ENCODE peak calls at places on chromosome 20, in six cellular contexts. J, I, O, L, Q and Y are unnamed samples.

GRCh38 chr20:37194616-37195015 is 15.3 kb upstream of the MROH8 start:
- DNase-seq in Q (no peak), I (no peak), J (no peak), L (no peak), O (no peak), Y (no peak)

GRCh38 chr20:33828912-33829560 is 17.9 kb downstream of the CHMP4B start:
- DNase-seq in O (no peak), Q (no peak), L (no peak), J (no peak), I (no peak), Y (no peak)

GRCh38 chr20:41145821-41146620 is 8.7 kb downstream of the PLCG1 start:
- DNase-seq in I (no peak), L (no peak), J (no peak), O (no peak), Q (no peak), Y (peak)

GRCh38 chr20:24782221-24782620 is 166.8 kb upstream of the CST7 start:
- DNase-seq in Q (no peak), I (no peak), O (no peak), L (no peak), J (no peak), Y (no peak)

GRCh38 chr20:18983796-18984195 is 170.2 kb downstream of the SCP2D1 start:
- DNase-seq in L (no peak), I (no peak), O (no peak), Q (no peak), J (no peak), Y (no peak)

GRCh38 chr20:10794765-10795164 is 121.0 kb upstream of the JAG1 start:
- DNase-seq in J (no peak), I (no peak), O (no peak), L (no peak), Q (no peak), Y (no peak)

GRCh38 chr20:63064745-63065711 is 58.3 kb upstream of the BHLHE23 start:
- DNase-seq in Q (no peak), L (no peak), I (no peak), O (no peak), J (no peak), Y (no peak)

GRCh38 chr20:40617594-40617993 is 71.4 kb downstream of the MAFB start:
- DNase-seq in O (no peak), I (no peak), Q (no peak), J (no peak), L (no peak), Y (no peak)

GRCh38 chr20:53216856-53217576 is 244.9 kb downstream of the TSHZ2 start:
- DNase-seq in Q (peak), J (peak), I (peak), O (peak), L (peak), Y (peak)

GRCh38 chr20:4512891-4513550 is 208.7 kb upstream of the PRND start:
- DNase-seq in Q (no peak), L (no peak), J (no peak), O (no peak), I (peak), Y (no peak)

GRCh38 chr20:49583669-49584417 is 15.9 kb upstream of the PTGIS start:
- DNase-seq in L (no peak), O (peak), J (no peak), I (no peak), Q (no peak), Y (no peak)

GRCh38 chr20:1509237-1509636 is 18.0 kb upstream of the SIRPB2 start:
- DNase-seq in L (no peak), J (peak), Q (peak), I (peak), O (no peak), Y (no peak)

GRCh38 chr20:50713677-50714101 is 17.7 kb upstream of the PARD6B start:
- DNase-seq in Q (no peak), O (no peak), L (no peak), J (no peak), I (peak), Y (peak)

GRCh38 chr20:6590891-6591679 is 176.4 kb upstream of the BMP2 start:
- DNase-seq in O (no peak), J (no peak), Q (no peak), I (peak), L (no peak), Y (no peak)